ENCODE peak calls at places on chromosome 16, in four cellular contexts. Y is stomach, J is ovary, D is A549. U is an unnamed sample.

GRCh38 chr16:54430491-54431030 is 144.0 kb upstream of the IRX3 start:
- DNase-seq in Y (no peak), J (no peak), D (no peak), U (no peak)

GRCh38 chr16:10895053-10895946 is 18.3 kb downstream of the CIITA start:
- DNase-seq in Y (no peak), J (peak), D (no peak), U (no peak)

GRCh38 chr16:58661199-58661830 is 23.3 kb downstream of the SLC38A7 start:
- DNase-seq in Y (peak), J (no peak), D (peak), U (peak)

GRCh38 chr16:56332464-56333079 is 92.8 kb downstream of the AMFR start:
- DNase-seq in Y (peak), J (peak), D (peak), U (peak)

GRCh38 chr16:70800306-70800705 is 652 bp downstream of the VAC14 start:
- DNase-seq in Y (no peak), J (no peak), D (no peak), U (no peak)

GRCh38 chr16:86297391-86297790 is 212.9 kb upstream of the FOXF1 start:
- DNase-seq in Y (no peak), J (no peak), D (no peak), U (peak)

GRCh38 chr16:11627822-11628457 is 40.3 kb upstream of the SNN start:
- DNase-seq in Y (peak), J (no peak), D (no peak), U (peak)

GRCh38 chr16:30700491-30700890 is 1.5 kb downstream of the SRCAP start:
- DNase-seq in Y (no peak), J (no peak), D (no peak), U (no peak)

GRCh38 chr16:80723091-80723490 is 81.3 kb downstream of the CDYL2 start:
- DNase-seq in Y (peak), J (no peak), D (no peak), U (no peak)

GRCh38 chr16:10886739-10887269 is 9.8 kb downstream of the CIITA start:
- DNase-seq in Y (no peak), J (no peak), D (no peak), U (no peak)

GRCh38 chr16:1953734-1954133 is 755 bp downstream of the RPL3L start:
- DNase-seq in Y (no peak), J (no peak), D (no peak), U (no peak)

GRCh38 chr16:51184702-51185433 is 33.8 kb upstream of the SALL1 start:
- DNase-seq in Y (no peak), J (no peak), D (no peak), U (no peak)

GRCh38 chr16:86016201-86016965 is 117.4 kb downstream of the IRF8 start:
- DNase-seq in Y (no peak), J (no peak), D (peak), U (no peak)

GRCh38 chr16:8675183-8676159 is 1.1 kb downstream of the ABAT start:
- DNase-seq in Y (no peak), J (no peak), D (no peak), U (no peak)

GRCh38 chr16:50806099-50807062 is 64.5 kb downstream of the CYLD start:
- DNase-seq in Y (peak), J (peak), D (peak), U (peak)

GRCh38 chr16:66605177-66605999 is 884 bp downstream of the CMTM3 start:
- DNase-seq in Y (peak), J (peak), D (peak), U (peak)

GRCh38 chr16:16118337-16118736 is 105.0 kb downstream of the ABCC6 start:
- DNase-seq in Y (no peak), J (no peak), D (no peak), U (no peak)

GRCh38 chr16:24543949-24544348 is 4.6 kb downstream of the RBBP6 start:
- DNase-seq in Y (no peak), J (no peak), D (no peak), U (no peak)

GRCh38 chr16:87207509-87207908 is 109.7 kb downstream of the C16orf95 start:
- DNase-seq in Y (no peak), J (no peak), D (peak), U (no peak)

GRCh38 chr16:14667347-14668266 is 26.5 kb downstream of the PLA2G10 start:
- DNase-seq in Y (peak), J (no peak), D (no peak), U (no peak)

GRCh38 chr16:57145964-57146647 is 39.7 kb downstream of the PSME3IP1 start:
- DNase-seq in Y (no peak), J (peak), D (no peak), U (no peak)

GRCh38 chr16:11126389-11127072 is 129.5 kb downstream of the SOCS1 start:
- DNase-seq in Y (no peak), J (no peak), D (no peak), U (no peak)

GRCh38 chr16:57689772-57690558 is 4.6 kb upstream of the DRC7 start:
- DNase-seq in Y (no peak), J (no peak), D (no peak), U (no peak)

GRCh38 chr16:50025544-50025931 is 513 bp downstream of the CNEP1R1 start:
- DNase-seq in Y (no peak), J (no peak), D (no peak), U (peak)

GRCh38 chr16:30115238-30115637 is 1.9 kb upstream of the GDPD3 start:
- DNase-seq in Y (peak), J (no peak), D (no peak), U (no peak)

GRCh38 chr16:61909074-61909473 is 127.2 kb downstream of the CDH8 start:
- DNase-seq in Y (no peak), J (no peak), D (no peak), U (no peak)

GRCh38 chr16:15924996-15925395 is 24.4 kb upstream of the ABCC1 start:
- DNase-seq in Y (no peak), J (peak), D (no peak), U (no peak)

GRCh38 chr16:82651921-82652601 is 25.3 kb downstream of the CDH13 start:
- DNase-seq in Y (no peak), J (no peak), D (no peak), U (no peak)

GRCh38 chr16:85631230-85631629 is 18.1 kb downstream of the GSE1 start:
- DNase-seq in Y (no peak), J (no peak), D (no peak), U (no peak)

GRCh38 chr16:85390511-85391174 is 222.5 kb upstream of the GSE1 start:
- DNase-seq in Y (peak), J (peak), D (peak), U (peak)

GRCh38 chr16:23895052-23895451 is 59.3 kb downstream of the PRKCB start:
- DNase-seq in Y (no peak), J (no peak), D (no peak), U (no peak)

GRCh38 chr16:54140788-54141136 is 145.8 kb downstream of the IRX3 start:
- DNase-seq in Y (no peak), J (no peak), D (no peak), U (no peak)

GRCh38 chr16:67114793-67115192 is 5.1 kb downstream of the PHAF1 start:
- DNase-seq in Y (no peak), J (no peak), D (no peak), U (peak)

GRCh38 chr16:90016339-90016950 is 2.8 kb downstream of the DBNDD1 start:
- DNase-seq in Y (no peak), J (no peak), D (no peak), U (no peak)

GRCh38 chr16:52580488-52580887 is 33.5 kb upstream of the TOX3 start:
- DNase-seq in Y (no peak), J (no peak), D (no peak), U (no peak)
- TF ChIP-seq POLR2A in Y (no peak), J (no peak), D (no peak), U (no peak)

GRCh38 chr16:495127-495748 is 32.3 kb upstream of the CAPN15 start:
- DNase-seq in Y (no peak), J (no peak), D (peak), U (no peak)
- TF ChIP-seq CTCF in Y (peak), J (no peak), D (peak), U (no peak)

GRCh38 chr16:78596996-78597422 is 497.6 kb downstream of the WWOX start:
- DNase-seq in Y (no peak), J (no peak), D (no peak), U (no peak)

GRCh38 chr16:78591682-78592103 is 492.2 kb downstream of the WWOX start:
- DNase-seq in Y (no peak), J (no peak), D (no peak), U (no peak)

GRCh38 chr16:78593352-78593751 is 493.9 kb downstream of the WWOX start:
- DNase-seq in Y (no peak), J (no peak), D (no peak), U (no peak)

GRCh38 chr16:78596348-78596995 is 497.0 kb downstream of the WWOX start:
- DNase-seq in Y (no peak), J (no peak), D (no peak), U (no peak)

GRCh38 chr16:78594191-78594590 is 494.7 kb downstream of the WWOX start:
- DNase-seq in Y (no peak), J (no peak), D (no peak), U (no peak)
- H3K4me3 ChIP-seq in Y (no peak), J (no peak), D (no peak), U (no peak)

GRCh38 chr16:59878479-59878878 is 1144.4 kb upstream of the GOT2 start:
- DNase-seq in Y (peak), J (no peak), D (peak), U (no peak)

GRCh38 chr16:59878999-59879398 is 1144.9 kb upstream of the GOT2 start:
- DNase-seq in Y (no peak), J (no peak), D (peak), U (no peak)

GRCh38 chr16:59886021-59886420 is 1151.9 kb upstream of the GOT2 start:
- DNase-seq in Y (no peak), J (no peak), D (peak), U (peak)

GRCh38 chr16:59881366-59881765 is 1147.2 kb upstream of the GOT2 start:
- DNase-seq in Y (no peak), J (no peak), D (peak), U (no peak)

DNA sequence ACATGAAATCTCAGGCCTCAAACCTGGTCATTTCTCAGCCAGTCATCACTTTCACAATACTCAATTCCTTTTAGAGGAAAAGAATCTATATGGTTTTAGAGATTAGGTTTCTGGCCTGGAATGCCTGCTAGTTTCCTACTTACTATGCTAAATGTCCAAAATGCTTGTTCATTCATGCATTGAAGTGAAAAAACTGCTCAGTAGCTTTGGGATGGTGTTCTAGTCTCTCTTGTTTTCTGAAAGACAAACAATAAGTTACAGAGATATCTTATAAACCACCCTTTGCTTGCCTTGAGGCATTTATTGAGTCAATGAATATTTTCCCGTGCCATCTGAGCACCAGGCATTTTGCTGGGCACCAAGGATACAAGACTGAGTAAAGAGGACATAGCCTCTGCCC is 1146.5 kb upstream of the GOT2 start:
- DNase-seq in Y (no peak), J (no peak), D (no peak), U (no peak)
- TF ChIP-seq POLR2A in Y (no peak), J (no peak), D (no peak), U (no peak)

GRCh38 chr16:73433493-73434307 is 385.8 kb upstream of the ZFHX3 start:
- DNase-seq in Y (no peak), J (no peak), D (no peak), U (no peak)

GRCh38 chr16:73432794-73433455 is 385.0 kb upstream of the ZFHX3 start:
- DNase-seq in Y (no peak), J (no peak), D (no peak), U (no peak)

GRCh38 chr16:73430138-73430537 is 382.2 kb upstream of the ZFHX3 start:
- DNase-seq in Y (no peak), J (no peak), D (no peak), U (no peak)

DNA sequence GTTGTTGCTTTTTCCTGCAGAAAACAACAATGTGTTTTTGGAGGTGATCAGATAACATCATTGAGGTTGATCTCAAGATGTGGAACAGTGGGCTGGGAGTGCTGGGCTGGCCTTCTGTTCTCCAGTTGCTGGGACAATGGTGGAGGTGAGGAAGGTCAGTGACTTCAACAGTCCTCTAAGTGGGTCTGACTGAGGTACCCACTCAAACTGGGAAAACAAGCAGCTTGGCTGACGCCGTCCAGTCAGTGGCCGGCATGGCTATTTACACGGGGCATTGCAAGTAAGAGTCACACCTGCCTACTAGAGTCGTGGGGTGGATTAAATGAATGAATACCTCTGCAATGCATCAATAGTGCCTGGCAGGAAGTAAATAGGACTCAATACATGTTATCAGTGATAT is 386.7 kb upstream of the ZFHX3 start:
- DNase-seq in Y (no peak), J (no peak), D (no peak), U (no peak)
- TF ChIP-seq CTCF in Y (no peak), J (no peak), D (no peak), U (no peak)

GRCh38 chr16:3912897-3913296 is 32.4 kb upstream of the CREBBP start:
- DNase-seq in Y (no peak), J (no peak), D (no peak), U (no peak)
- H3K4me3 ChIP-seq in Y (no peak), J (no peak), D (no peak), U (no peak)

GRCh38 chr16:48542020-48542473 is 67.9 kb downstream of the N4BP1 start:
- DNase-seq in Y (no peak), J (peak), D (peak), U (no peak)
- TF ChIP-seq POLR2A in Y (no peak), J (no peak), D (no peak), U (no peak)

GRCh38 chr16:68264128-68265077 is at the start of gene SLC7A6:
- DNase-seq in Y (peak), J (peak), D (peak), U (no peak)
- TF ChIP-seq CTCF in Y (peak), J (no peak), D (peak), U (no peak)

U was measured in lower leg skin.